ENCODE peak calls at places on chromosomes 7 and 10, in seven cellular contexts. F is Jurkat, Clone E6-1; D is A673; O is choroid plexus epithelial cell; G is heart left ventricle; Z is neuronal stem cell; H is heart right ventricle. T is an unnamed sample.

GRCh38 chr7:39621784-39622411 is 1.5 kb upstream of the RALA start:
- DNase-seq in Z (no peak), O (no peak), H (no peak), D (no peak), G (no peak), F (no peak), T (no peak)

GRCh38 chr10:45550903-45551302 is 121.7 kb downstream of the ZFAND4 start:
- DNase-seq in O (no peak), H (no peak), F (no peak), D (no peak), Z (no peak), G (no peak), T (no peak)

GRCh38 chr7:41582116-41582515 is 120.8 kb downstream of the INHBA start:
- DNase-seq in F (no peak), Z (no peak), H (no peak), D (no peak), O (no peak), G (no peak), T (no peak)

GRCh38 chr10:3790858-3791257 is 5.8 kb upstream of the KLF6 start:
- DNase-seq in G (no peak), Z (no peak), D (no peak), O (no peak), H (no peak), F (no peak), T (no peak)

GRCh38 chr7:5653661-5654060 is 127.8 kb downstream of the RNF216 start:
- DNase-seq in Z (no peak), D (no peak), H (no peak), G (no peak), O (no peak), F (no peak), T (no peak)

GRCh38 chr10:118028619-118029018 is 18.1 kb downstream of the RAB11FIP2 start:
- DNase-seq in F (no peak), Z (no peak), H (no peak), O (no peak), G (no peak), D (no peak), T (no peak)

GRCh38 chr10:127266431-127266830 is 70.0 kb upstream of the INSYN2A start:
- DNase-seq in H (no peak), G (no peak), Z (no peak), O (no peak), F (no peak), D (no peak), T (no peak)

GRCh38 chr7:107661081-107661864 is 645 bp downstream of the SLC26A4 start:
- DNase-seq in H (peak), F (no peak), Z (peak), O (peak), G (peak), D (peak), T (no peak)

GRCh38 chr7:144824360-144824759 is 11.5 kb downstream of the TPK1 start:
- DNase-seq in O (peak), Z (no peak), G (no peak), F (no peak), D (peak), H (no peak), T (peak)

GRCh38 chr7:108014747-108015682 is 12.1 kb upstream of the LAMB1 start:
- DNase-seq in O (peak), H (no peak), G (no peak), Z (no peak), F (no peak), D (no peak), T (no peak)

GRCh38 chr7:70770154-70770553 is 361.8 kb upstream of the GALNT17 start:
- DNase-seq in O (no peak), Z (no peak), D (no peak), G (no peak), F (no peak), H (no peak), T (no peak)

GRCh38 chr10:126945351-126946035 is 40.3 kb downstream of the DOCK1 start:
- DNase-seq in H (no peak), D (no peak), F (no peak), O (no peak), Z (no peak), G (no peak), T (no peak)

GRCh38 chr10:131207176-131207575 is 104.3 kb downstream of the TCERG1L start:
- DNase-seq in D (no peak), G (no peak), H (no peak), F (no peak), Z (no peak), O (no peak), T (no peak)

GRCh38 chr10:127293640-127294039 is 97.2 kb upstream of the INSYN2A start:
- DNase-seq in F (peak), Z (no peak), O (no peak), G (no peak), H (no peak), D (no peak), T (no peak)

GRCh38 chr7:42134276-42134871 is 102.6 kb downstream of the GLI3 start:
- DNase-seq in O (no peak), D (no peak), H (no peak), Z (no peak), F (no peak), G (no peak), T (no peak)

GRCh38 chr10:73529089-73529832 is 33.4 kb upstream of the PPP3CB start:
- DNase-seq in Z (peak), H (peak), D (peak), O (peak), F (peak), G (peak), T (peak)

GRCh38 chr10:112517381-112517976 is 70.5 kb downstream of the VTI1A start:
- DNase-seq in O (no peak), Z (no peak), G (no peak), F (no peak), D (no peak), H (no peak), T (no peak)

GRCh38 chr10:128660726-128661125 is 534.5 kb upstream of the MKI67 start:
- DNase-seq in D (no peak), O (no peak), Z (no peak), G (no peak), F (peak), H (no peak), T (no peak)

GRCh38 chr10:24901686-24902399 is 50.6 kb downstream of the PRTFDC1 start:
- DNase-seq in G (peak), D (peak), O (peak), Z (no peak), F (no peak), H (peak), T (peak)

GRCh38 chr7:47570649-47571050 is 11.3 kb downstream of the TNS3 start:
- DNase-seq in G (no peak), H (peak), O (peak), F (no peak), D (no peak), Z (no peak), T (no peak)

GRCh38 chr7:139095194-139095659 is 14.3 kb downstream of the ZC3HAV1 start:
- DNase-seq in G (no peak), D (no peak), F (peak), H (no peak), Z (no peak), O (peak), T (no peak)

GRCh38 chr7:23454880-23455526 is 15.3 kb downstream of the IGF2BP3 start:
- DNase-seq in Z (no peak), D (no peak), H (no peak), O (no peak), F (no peak), G (no peak), T (no peak)

GRCh38 chr10:37638569-37638968 is 218.8 kb downstream of the ZNF248 start:
- DNase-seq in O (no peak), H (no peak), G (no peak), Z (no peak), F (no peak), D (no peak), T (no peak)

GRCh38 chr7:134632937-134633540 is 13.6 kb upstream of the BPGM start:
- DNase-seq in D (peak), F (no peak), O (peak), G (no peak), H (no peak), Z (peak), T (peak)

GRCh38 chr10:20841419-20841818 is 55.7 kb downstream of the NEBL start:
- DNase-seq in D (no peak), F (no peak), G (no peak), H (no peak), Z (no peak), O (no peak), T (no peak)

GRCh38 chr10:1293636-1294440 is 237.7 kb downstream of the WDR37 start:
- DNase-seq in D (no peak), O (no peak), Z (no peak), H (no peak), G (peak), F (no peak), T (no peak)

GRCh38 chr7:148849393-148850098 is 34.5 kb downstream of the EZH2 start:
- DNase-seq in D (no peak), O (no peak), Z (no peak), G (no peak), F (no peak), H (no peak), T (no peak)

GRCh38 chr7:44346063-44346462 is 20.7 kb upstream of the CAMK2B start:
- DNase-seq in G (no peak), D (no peak), F (no peak), H (no peak), Z (no peak), O (no peak), T (no peak)

GRCh38 chr10:75542902-75543301 is 111.5 kb downstream of the LRMDA start:
- DNase-seq in F (no peak), Z (no peak), O (no peak), D (no peak), G (no peak), H (no peak), T (peak)

GRCh38 chr7:131056007-131056406 is 271.7 kb upstream of the MKLN1 start:
- DNase-seq in O (peak), G (no peak), Z (no peak), H (no peak), D (no peak), F (no peak), T (no peak)

GRCh38 chr7:47337531-47337930 is 244.4 kb downstream of the TNS3 start:
- DNase-seq in O (no peak), H (peak), Z (no peak), G (peak), F (no peak), D (no peak), T (no peak)

GRCh38 chr10:15879058-15879457 is 18.8 kb upstream of the MINDY3 start:
- DNase-seq in O (peak), Z (no peak), H (no peak), F (peak), D (peak), G (no peak), T (peak)

GRCh38 chr7:31811650-31812461 is 124.8 kb downstream of the PPP1R17 start:
- DNase-seq in H (peak), F (no peak), G (peak), D (peak), O (no peak), Z (no peak), T (no peak)

GRCh38 chr10:124624875-124625274 is 119.3 kb downstream of the FAM53B start:
- DNase-seq in G (no peak), O (no peak), F (no peak), Z (no peak), D (no peak), H (no peak), T (no peak)

GRCh38 chr10:127195571-127196226 is 692 bp downstream of the INSYN2A start:
- DNase-seq in H (no peak), D (no peak), O (peak), Z (no peak), F (no peak), G (peak), T (no peak)

GRCh38 chr10:7856685-7857084 is 38.4 kb downstream of the TAF3 start:
- DNase-seq in H (no peak), D (no peak), Z (no peak), F (no peak), G (no peak), O (no peak), T (no peak)

GRCh38 chr7:5396542-5396941 is 27.1 kb downstream of the TNRC18 start:
- DNase-seq in G (no peak), O (peak), D (peak), H (no peak), F (peak), Z (no peak), T (no peak)

DNA sequence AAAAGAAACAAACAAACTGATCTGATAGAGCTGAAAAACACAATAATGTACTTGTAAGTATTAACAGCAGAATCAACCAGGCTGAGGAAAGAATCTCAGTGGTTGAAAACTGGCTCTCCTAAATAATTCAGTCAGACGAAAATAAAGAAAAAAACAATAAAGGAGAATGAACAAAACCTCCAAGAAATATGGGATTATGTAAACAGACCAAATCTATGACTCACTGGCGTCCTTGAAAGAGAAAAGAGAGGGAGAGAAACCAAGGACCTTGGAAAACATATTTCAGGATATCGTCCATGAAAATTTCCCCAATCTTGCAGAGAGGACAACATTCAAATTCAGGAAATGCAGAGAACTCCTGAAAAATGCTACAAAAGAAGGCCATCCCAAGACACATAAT is 62.9 kb downstream of the FBXL13 start:
- DNase-seq in H (no peak), F (no peak), D (no peak), O (no peak), G (no peak), Z (no peak), T (no peak)
- H3K4me3 ChIP-seq in H (no peak), F (no peak), D (no peak), O (no peak), G (no peak), Z (no peak), T (no peak)

GRCh38 chr7:1540391-1541271 is 10.1 kb downstream of the MAFK start:
- DNase-seq in D (no peak), Z (no peak), O (no peak), G (no peak), H (no peak), F (no peak), T (no peak)

GRCh38 chr7:1538544-1539345 is 8.2 kb downstream of the MAFK start:
- DNase-seq in O (no peak), H (peak), D (no peak), Z (no peak), G (no peak), F (no peak), T (no peak)

GRCh38 chr7:1537631-1538412 is 7.3 kb downstream of the MAFK start:
- DNase-seq in Z (peak), H (peak), F (no peak), O (peak), G (peak), D (peak), T (peak)

GRCh38 chr7:1541431-1542162 is 11.1 kb downstream of the MAFK start:
- DNase-seq in F (no peak), O (no peak), D (no peak), Z (no peak), G (no peak), H (no peak), T (no peak)

GRCh38 chr7:1539346-1540321 is 9.1 kb downstream of the MAFK start:
- DNase-seq in F (no peak), O (no peak), D (no peak), G (no peak), Z (no peak), H (no peak), T (peak)
- H3K4me3 ChIP-seq in F (no peak), O (no peak), D (no peak), G (peak), Z (no peak), H (no peak), T (no peak)

GRCh38 chr7:45888185-45888992 is at the start of gene IGFBP1:
- DNase-seq in O (peak), Z (peak), G (no peak), F (no peak), D (no peak), H (no peak), T (no peak)
- H3K4me3 ChIP-seq in O (peak), Z (peak), G (peak), F (no peak), D (no peak), H (peak), T (peak)

GRCh38 chr10:80139290-80139689 is 6.8 kb downstream of the PLAC9 start:
- DNase-seq in O (no peak), G (no peak), D (no peak), F (no peak), Z (no peak), H (no peak), T (no peak)
- H3K4me3 ChIP-seq in O (no peak), G (no peak), D (no peak), F (no peak), Z (no peak), H (no peak), T (no peak)

DNA sequence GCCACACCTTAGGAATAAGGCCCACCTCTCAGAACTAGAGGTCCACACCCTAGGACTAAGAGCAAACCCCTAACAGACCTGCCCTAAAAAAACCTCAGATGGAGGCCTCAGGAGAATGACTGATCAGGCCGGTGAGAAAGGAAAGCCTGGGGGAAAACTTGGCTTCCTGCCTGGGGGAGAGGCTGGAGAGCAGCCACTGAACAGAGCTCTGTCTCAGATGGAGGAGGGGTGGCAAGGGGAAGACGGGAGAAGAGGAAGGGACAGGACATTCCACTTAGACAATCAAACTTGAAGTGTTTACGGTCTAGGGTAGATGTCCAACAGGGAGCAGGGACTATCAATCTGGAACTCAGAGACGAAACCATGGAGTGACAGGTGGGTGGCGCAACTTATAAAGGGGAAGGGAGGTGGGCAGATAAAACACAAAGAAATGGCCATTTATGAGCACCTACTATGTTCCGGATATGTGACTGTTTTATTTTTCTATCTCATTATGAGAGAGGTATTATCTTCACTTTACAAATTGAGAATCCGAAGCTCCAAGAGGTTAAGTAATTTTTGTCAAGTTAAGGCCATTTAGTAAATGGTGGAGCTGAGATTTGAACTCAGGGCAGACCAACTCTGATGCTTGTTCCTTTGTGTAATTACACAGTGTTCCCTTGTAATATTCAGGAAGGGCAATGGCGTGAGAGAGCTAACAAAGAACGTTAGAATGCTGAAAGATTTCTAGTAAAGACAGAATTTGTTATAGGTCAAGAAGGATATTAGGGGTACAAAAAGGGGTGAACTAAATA is 82.6 kb downstream of the DNMBP start:
- DNase-seq in G (peak), F (no peak), Z (no peak), D (peak), H (peak), O (peak), T (peak)
- H3K4me3 ChIP-seq in G (no peak), F (no peak), Z (no peak), D (no peak), H (no peak), O (no peak), T (no peak)

DNA sequence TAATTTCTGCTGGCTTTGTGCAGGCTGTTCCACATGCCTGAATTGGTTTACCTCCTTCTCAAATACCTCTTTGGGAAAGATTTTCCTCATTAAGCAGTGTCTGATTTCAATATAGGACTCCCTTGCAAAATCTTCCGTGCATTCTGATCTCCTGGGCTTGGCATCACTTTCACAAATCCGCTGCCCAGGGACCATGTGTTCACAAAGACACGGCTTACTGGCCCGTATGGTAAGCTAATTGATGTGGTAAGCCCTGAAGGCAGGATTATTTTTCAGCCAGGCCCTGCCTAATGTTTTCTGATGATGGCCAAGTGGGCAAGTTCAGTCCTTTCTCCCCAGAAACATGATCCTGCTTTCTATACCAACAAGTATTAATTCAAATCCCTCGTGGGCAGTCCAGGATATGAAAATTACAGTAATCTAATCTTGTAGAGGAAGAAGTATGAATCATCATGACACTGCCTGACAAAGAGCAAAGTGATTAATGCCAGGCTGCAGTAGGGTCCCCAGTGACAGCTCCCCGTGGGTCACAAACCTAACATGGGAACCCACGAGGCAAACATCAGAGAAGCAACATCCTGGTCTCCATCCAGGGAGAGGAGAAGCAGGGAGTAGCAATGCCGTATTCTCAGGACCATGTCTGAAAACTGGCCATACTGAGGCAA is 11.6 kb upstream of the SVIL start:
- DNase-seq in F (no peak), D (peak), Z (no peak), O (peak), H (no peak), G (no peak), T (peak)
- H3K4me3 ChIP-seq in F (no peak), D (peak), Z (no peak), O (no peak), H (no peak), G (no peak), T (no peak)

GRCh38 chr10:31646519-31646918 is 282.1 kb downstream of the ARHGAP12 start:
- DNase-seq in G (no peak), D (no peak), H (no peak), F (no peak), O (no peak), Z (no peak), T (no peak)

GRCh38 chr10:31648966-31649365 is 279.7 kb downstream of the ARHGAP12 start:
- DNase-seq in D (no peak), Z (no peak), F (no peak), G (no peak), H (no peak), O (no peak), T (no peak)

GRCh38 chr10:31652038-31652437 is 276.6 kb downstream of the ARHGAP12 start:
- DNase-seq in O (no peak), G (no peak), F (no peak), Z (no peak), D (no peak), H (no peak), T (no peak)

GRCh38 chr10:31647861-31648260 is 280.8 kb downstream of the ARHGAP12 start:
- DNase-seq in D (no peak), H (no peak), Z (no peak), F (no peak), G (no peak), O (no peak), T (no peak)

GRCh38 chr10:31650010-31650409 is 278.6 kb downstream of the ARHGAP12 start:
- DNase-seq in O (peak), Z (no peak), G (peak), F (no peak), H (peak), D (peak), T (peak)
- H3K4me3 ChIP-seq in O (no peak), Z (no peak), G (peak), F (no peak), H (no peak), D (no peak), T (no peak)